ENCODE peak calls at places on chromosome X, in six cellular contexts. E is NT2/D1; H is hepatocyte; S is CD8-positive, alpha-beta T cell; K is GM23248; L is psoas muscle. T is an unnamed sample. For H3K27me3 and H3K36me3, the result is how much of the 10 kb centered on the place peaks cover.

GRCh38 chrX:19798423-19798822 is 89.0 kb downstream of the SH3KBP1 start:
- DNase-seq in E (no peak), H (no peak), S (no peak), K (no peak), L (no peak), T (no peak)

GRCh38 chrX:17560385-17560784 is 176.9 kb upstream of the SCML1 start:
- DNase-seq in E (no peak), H (no peak), S (no peak), K (no peak), L (no peak), T (no peak)

GRCh38 chrX:153818571-153819397 is 11.6 kb downstream of the PDZD4 start:
- DNase-seq in E (no peak), H (peak), S (peak), K (peak), L (peak), T (no peak)

GRCh38 chrX:10903518-10903917 is 207.6 kb upstream of the HCCS start:
- DNase-seq in E (no peak), H (no peak), S (no peak), K (no peak), L (no peak), T (no peak)

GRCh38 chrX:134670241-134670811 is 12.1 kb upstream of the PLAC1 start:
- DNase-seq in E (peak), H (peak), S (no peak), K (peak), L (peak), T (peak)

GRCh38 chrX:47936224-47936939 is 67.4 kb downstream of the ZNF182 start:
- DNase-seq in E (no peak), H (peak), S (no peak), K (no peak), L (no peak), T (no peak)

GRCh38 chrX:71454222-71454621 is 78.7 kb upstream of the OGT start:
- DNase-seq in E (no peak), H (no peak), S (no peak), K (peak), L (no peak), T (no peak)

GRCh38 chrX:39309018-39309620 is 507.9 kb downstream of the MID1IP1 start:
- DNase-seq in E (no peak), H (peak), S (no peak), K (peak), L (no peak), T (no peak)

GRCh38 chrX:31232506-31232905 is 160.7 kb upstream of the FTHL17 start:
- DNase-seq in E (peak), H (no peak), S (no peak), K (no peak), L (no peak), T (no peak)

GRCh38 chrX:5708209-5708608 is 520.5 kb downstream of the NLGN4X start:
- DNase-seq in E (no peak), H (no peak), S (no peak), K (no peak), L (no peak), T (no peak)

GRCh38 chrX:110310896-110311295 is 7.0 kb downstream of the AMMECR1 start:
- DNase-seq in E (no peak), H (peak), S (no peak), K (no peak), L (no peak), T (no peak)

GRCh38 chrX:140432328-140433025 is 72.4 kb downstream of the SOX3 start:
- DNase-seq in E (no peak), H (peak), S (no peak), K (peak), L (no peak), T (peak)

GRCh38 chrX:68599256-68600152 is 48.0 kb upstream of the STARD8 start:
- DNase-seq in E (no peak), H (no peak), S (no peak), K (peak), L (no peak), T (no peak)

GRCh38 chrX:11739796-11740195 is 18.2 kb upstream of the MSL3 start:
- DNase-seq in E (no peak), H (no peak), S (no peak), K (no peak), L (no peak), T (no peak)

GRCh38 chrX:7706032-7706431 is 136.9 kb upstream of the VCX start:
- DNase-seq in E (no peak), H (no peak), S (no peak), K (peak), L (no peak), T (no peak)

GRCh38 chrX:81121513-81122363 is 80.0 kb downstream of the HMGN5 start:
- DNase-seq in E (peak), H (peak), S (peak), K (peak), L (peak), T (peak)

GRCh38 chrX:122046226-122046625 is 998.8 kb downstream of the GLUD2 start:
- DNase-seq in E (no peak), H (no peak), S (no peak), K (no peak), L (no peak), T (no peak)

GRCh38 chrX:49840679-49841078 is 11.6 kb downstream of the PAGE4 start:
- DNase-seq in E (peak), H (peak), S (no peak), K (peak), L (peak), T (peak)

GRCh38 chrX:11053351-11053750 is 57.8 kb upstream of the HCCS start:
- DNase-seq in E (no peak), H (no peak), S (no peak), K (no peak), L (no peak), T (no peak)

DNA sequence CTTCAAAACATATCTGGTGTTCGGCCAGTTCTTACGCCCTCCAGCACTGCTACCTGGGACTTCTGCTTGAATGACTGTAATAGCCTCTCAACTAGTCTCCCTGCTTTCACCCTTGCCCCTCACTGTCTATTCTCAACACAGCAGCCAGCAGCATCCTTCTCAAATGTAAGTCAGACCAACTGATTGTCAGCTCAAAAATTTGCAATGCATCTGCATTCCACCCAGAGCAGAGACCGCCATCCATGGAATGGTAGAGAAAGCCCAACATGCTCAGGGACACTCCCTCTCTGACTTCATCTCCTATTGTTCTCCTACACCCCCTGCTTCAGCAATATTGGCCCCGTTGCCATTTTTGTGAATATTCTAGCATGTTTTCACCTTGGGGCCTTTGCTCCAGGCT is 5.9 kb downstream of the TLR7 start:
- DNase-seq in E (peak), H (no peak), S (no peak), K (no peak), L (no peak), T (no peak)
- H3K4me3 ChIP-seq in E (no peak), H (no peak), S (no peak), K (no peak), L (no peak), T (no peak)

GRCh38 chrX:108087792-108088191 is 3.5 kb downstream of the PSMD10 start:
- DNase-seq in E (no peak), H (no peak), S (no peak), K (no peak), L (no peak), T (no peak)
- H3K27me3 ChIP-seq in E (under half), H (under half), S (under half), K (under half), L (under half), T (under half)

GRCh38 chrX:108268434-108269080 is 169.7 kb downstream of the COL4A6 start:
- DNase-seq in E (no peak), H (no peak), S (no peak), K (peak), L (no peak), T (peak)

GRCh38 chrX:108270739-108271396 is 167.4 kb downstream of the COL4A6 start:
- DNase-seq in E (no peak), H (peak), S (no peak), K (peak), L (no peak), T (peak)

GRCh38 chrX:108267561-108267960 is 170.7 kb downstream of the COL4A6 start:
- DNase-seq in E (no peak), H (no peak), S (no peak), K (no peak), L (no peak), T (no peak)

GRCh38 chrX:108270280-108270679 is 167.9 kb downstream of the COL4A6 start:
- DNase-seq in E (no peak), H (no peak), S (no peak), K (no peak), L (no peak), T (no peak)

DNA sequence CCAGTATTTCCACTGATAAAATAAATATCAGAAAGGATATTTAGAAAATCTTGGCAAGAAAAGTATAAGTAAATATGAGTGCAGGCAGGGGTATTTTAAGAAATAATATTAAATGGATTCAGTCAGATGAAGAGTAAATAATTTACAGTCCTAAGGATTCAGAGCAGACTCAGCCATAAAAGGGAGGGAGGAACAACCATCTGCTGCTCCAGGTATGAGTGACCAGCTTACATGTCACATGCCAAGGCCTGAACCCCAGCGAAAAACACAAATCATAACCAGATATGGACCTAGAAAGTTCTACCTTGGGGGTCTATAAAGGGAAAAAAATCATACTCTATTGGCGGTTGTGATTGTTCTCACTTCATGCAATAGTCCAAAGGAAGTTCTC is 166.8 kb downstream of the COL4A6 start:
- DNase-seq in E (no peak), H (no peak), S (no peak), K (no peak), L (no peak), T (peak)
- H3K36me3 ChIP-seq in E (under half), H (under half), S (under half), K (under half), L (under half), T (under half)

DNA sequence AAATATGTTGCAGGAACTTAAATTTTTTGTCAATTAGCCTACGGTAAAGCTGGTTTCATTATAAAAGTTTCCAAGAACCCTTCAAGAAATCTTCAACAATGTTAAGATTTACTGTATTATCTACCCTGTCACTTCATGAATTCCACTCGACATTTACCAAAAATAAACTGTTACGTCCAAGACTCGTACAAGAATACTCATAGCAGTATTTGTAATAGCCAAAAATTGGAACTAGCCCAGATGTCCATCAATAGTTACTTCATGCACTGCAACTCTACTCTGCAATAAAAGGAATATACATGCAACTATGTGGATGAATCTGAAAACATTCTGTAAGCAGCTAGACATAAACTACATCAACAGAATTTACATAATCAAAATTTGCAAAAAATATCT is 13.4 kb downstream of the RBMX start:
- DNase-seq in E (no peak), H (no peak), S (no peak), K (peak), L (no peak), T (no peak)
- H3K4me3 ChIP-seq in E (no peak), H (no peak), S (no peak), K (no peak), L (no peak), T (no peak)

DNA sequence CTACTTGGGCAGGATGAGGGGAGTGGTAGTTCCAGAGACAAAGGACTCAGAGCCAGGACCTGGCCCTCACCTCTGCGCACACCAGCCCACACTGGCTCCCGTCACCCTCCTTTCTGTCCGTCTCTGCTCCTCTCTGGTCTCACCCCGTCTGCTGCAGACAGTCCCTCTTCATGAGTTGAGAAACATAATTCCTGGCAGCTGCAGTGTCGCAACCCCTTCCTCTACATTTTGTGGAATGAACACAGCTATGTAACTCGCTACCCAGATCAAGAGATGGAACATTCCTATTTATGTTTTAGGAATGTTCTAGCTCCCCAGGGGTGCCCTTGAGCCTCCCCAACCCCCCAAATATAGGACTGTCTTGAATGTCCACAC is 59.3 kb downstream of the SHROOM2 start:
- DNase-seq in E (no peak), H (no peak), S (no peak), K (no peak), L (no peak), T (no peak)
- H3K27me3 ChIP-seq in E (under half), H (under half), S (under half), K (under half), L (under half), T (under half)

DNA sequence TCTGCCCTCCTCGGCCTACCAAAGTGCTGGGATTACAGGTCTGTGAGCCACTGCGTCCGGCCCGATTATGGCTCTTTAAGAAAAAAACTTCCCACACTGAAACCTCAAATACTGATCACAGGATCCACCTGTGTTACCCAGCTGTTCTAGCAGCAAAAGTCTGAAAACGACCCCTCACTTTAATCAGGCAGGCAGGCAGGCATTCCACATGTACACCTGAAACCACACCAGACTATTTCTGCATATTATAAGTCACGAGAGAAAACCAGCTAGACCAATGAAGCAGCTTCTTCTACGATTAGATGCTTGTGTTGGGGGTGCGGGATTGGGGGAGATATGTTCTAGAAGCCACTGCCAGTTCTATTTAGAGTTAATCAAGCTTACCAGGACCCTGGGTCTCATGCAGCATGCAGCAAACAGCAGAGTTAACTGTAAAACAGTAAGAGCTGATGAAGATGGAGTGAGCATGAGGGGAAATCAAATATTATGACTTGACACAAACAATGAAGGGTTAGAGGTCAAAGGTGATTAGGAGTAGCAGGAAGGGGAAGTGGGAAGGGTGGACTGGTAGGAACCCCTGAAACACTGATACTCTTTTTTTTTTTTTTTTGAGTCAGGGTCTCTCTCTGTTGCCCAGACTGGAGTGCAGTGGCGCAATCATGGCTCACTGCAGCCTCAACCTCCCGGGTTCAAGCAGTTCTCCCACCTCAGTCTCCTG is 18.9 kb upstream of the NKRF start:
- DNase-seq in E (no peak), H (no peak), S (no peak), K (no peak), L (no peak), T (no peak)
- H3K36me3 ChIP-seq in E (under half), H (under half), S (under half), K (under half), L (under half), T (under half)

DNA sequence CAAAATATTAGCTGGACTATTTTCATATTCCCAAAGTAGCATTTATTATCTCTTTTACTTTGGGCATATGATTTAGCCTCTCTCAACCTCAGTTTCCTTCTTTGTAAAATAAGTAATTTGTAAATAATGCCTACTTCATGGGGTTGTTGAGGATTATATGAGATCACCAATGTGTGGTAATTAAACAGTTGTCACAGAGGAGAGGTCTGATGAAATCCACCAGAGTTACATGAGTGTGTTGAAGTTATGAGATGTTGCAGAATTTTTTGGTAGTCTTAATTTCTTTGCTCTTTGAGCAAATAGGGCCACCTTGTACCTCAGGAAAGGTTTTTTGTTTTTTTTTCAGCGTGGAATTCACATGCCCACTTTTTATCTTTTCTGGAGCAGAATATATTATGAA is 1.4 kb downstream of the COX7B start:
- DNase-seq in E (no peak), H (no peak), S (no peak), K (peak), L (no peak), T (no peak)
- H3K4me3 ChIP-seq in E (peak), H (peak), S (peak), K (peak), L (peak), T (peak)

GRCh38 chrX:28124416-28124815 is 143.2 kb upstream of the DCAF8L1 start:
- DNase-seq in E (no peak), H (no peak), S (no peak), K (no peak), L (no peak), T (no peak)

GRCh38 chrX:28127662-28128061 is 146.4 kb upstream of the DCAF8L1 start:
- DNase-seq in E (no peak), H (no peak), S (no peak), K (no peak), L (no peak), T (peak)

GRCh38 chrX:28126886-28127285 is 145.6 kb upstream of the DCAF8L1 start:
- DNase-seq in E (peak), H (no peak), S (no peak), K (no peak), L (no peak), T (no peak)
- H3K27me3 ChIP-seq in E (under half), H (under half), S (under half), K (under half), L (under half), T (under half)